ENCODE peak calls at places on chromosomes 7 and 10, in ten cellular contexts. X, K, P, J, L, I, B, E, D and A are unnamed samples.
A peak's percentile ranks its signal among the peaks of the same experiment; 100 is the strongest.

GRCh38 chr10:5559642-5560141 is 34.9 kb downstream of the CALML3 start:
- DNase-seq in B (no peak), X (no peak), I (peak; percentile 82), K (peak; percentile 37), J (no peak), L (no peak), D (no peak), E (no peak), P (peak; percentile 52), A (peak; percentile 84)

GRCh38 chr7:158323741-158324396 is 263.8 kb downstream of the PTPRN2 start:
- DNase-seq in J (no peak), I (no peak), B (no peak), D (no peak), E (no peak), K (no peak), L (no peak), P (no peak), X (no peak), A (no peak)

GRCh38 chr7:28448708-28449107 is 36.4 kb downstream of the CREB5 start:
- DNase-seq in E (no peak), I (no peak), D (no peak), L (no peak), B (no peak), P (no peak), X (no peak), J (no peak), K (no peak), A (no peak)

GRCh38 chr10:118343115-118343514 is 991 bp upstream of the FAM204A start:
- DNase-seq in X (peak; percentile 77), B (no peak), E (no peak), L (no peak), J (peak; percentile 5), K (no peak), P (peak; percentile 62), D (no peak), I (peak; percentile 75), A (peak; percentile 9)

GRCh38 chr7:37495574-37496184 is 47.0 kb upstream of the ELMO1 start:
- DNase-seq in I (peak; percentile 34), P (peak; percentile 59), L (no peak), J (peak; percentile 73), D (peak; percentile 25), X (peak; percentile 23), E (peak; percentile 1), K (peak; percentile 58), B (no peak), A (no peak)

GRCh38 chr10:124381011-124381591 is 37.6 kb downstream of the OAT start:
- DNase-seq in X (no peak), B (no peak), L (no peak), I (no peak), P (peak; percentile 85), J (no peak), K (peak; percentile 47), D (no peak), E (no peak), A (peak; percentile 54)

GRCh38 chr10:121608669-121609190 is 10.5 kb upstream of the FGFR2 start:
- DNase-seq in I (no peak), L (no peak), B (no peak), K (peak; percentile 46), D (no peak), E (no peak), P (peak; percentile 54), X (peak; percentile 75), J (peak; percentile 34), A (no peak)

GRCh38 chr7:98555403-98555802 is 61.7 kb upstream of the NPTX2 start:
- DNase-seq in D (no peak), P (peak; percentile 40), L (peak; percentile 6), K (no peak), X (peak; percentile 79), J (no peak), I (no peak), B (no peak), E (no peak), A (no peak)

GRCh38 chr10:114259825-114260224 is 20.8 kb downstream of the VWA2 start:
- DNase-seq in E (peak; percentile 52), K (no peak), D (no peak), J (no peak), I (peak; percentile 23), X (no peak), B (no peak), P (no peak), L (no peak), A (peak; percentile 67)

GRCh38 chr7:46003161-46003560 is 82.1 kb upstream of the IGFBP3 start:
- DNase-seq in J (no peak), X (no peak), E (no peak), I (no peak), K (no peak), P (no peak), D (no peak), B (no peak), L (no peak), A (peak; percentile 13)

GRCh38 chr7:118946283-118946682 is 721.8 kb downstream of the ANKRD7 start:
- DNase-seq in K (no peak), I (no peak), X (no peak), J (no peak), B (no peak), E (no peak), P (no peak), L (no peak), D (no peak), A (no peak)

GRCh38 chr10:126321455-126321854 is 66.8 kb downstream of the ADAM12 start:
- DNase-seq in K (no peak), E (no peak), P (no peak), J (no peak), I (no peak), D (no peak), B (no peak), X (no peak), L (no peak), A (no peak)

GRCh38 chr10:124601016-124601415 is 139.4 kb downstream of the LHPP start:
- DNase-seq in J (no peak), X (no peak), P (no peak), L (no peak), K (no peak), D (no peak), E (no peak), I (no peak), B (no peak), A (no peak)

GRCh38 chr7:2440608-2441245 is 35.5 kb downstream of the GRIFIN start:
- DNase-seq in E (no peak), D (no peak), K (no peak), B (no peak), L (no peak), I (no peak), J (no peak), P (no peak), X (peak; percentile 41), A (no peak)

GRCh38 chr7:1654738-1655490 is 15.2 kb upstream of the ELFN1 start:
- DNase-seq in P (no peak), K (no peak), B (no peak), J (no peak), I (no peak), L (no peak), D (no peak), X (no peak), E (no peak), A (no peak)

GRCh38 chr10:94274142-94274787 is 88.5 kb downstream of the NOC3L start:
- DNase-seq in B (no peak), J (no peak), I (no peak), L (no peak), X (no peak), E (no peak), K (no peak), P (no peak), D (no peak), A (peak; percentile 33)

GRCh38 chr10:33293081-33293480 is 41.4 kb downstream of the NRP1 start:
- DNase-seq in I (no peak), K (no peak), E (no peak), J (no peak), L (no peak), X (no peak), P (no peak), B (no peak), D (no peak), A (no peak)

GRCh38 chr10:85642421-85643170 is 724.0 kb downstream of the GRID1 start:
- DNase-seq in E (no peak), L (no peak), D (no peak), J (no peak), P (peak; percentile 85), K (peak; percentile 82), X (peak; percentile 89), B (no peak), I (peak; percentile 21), A (peak; percentile 69)

GRCh38 chr10:50347394-50347802 is 96.1 kb upstream of the ASAH2 start:
- DNase-seq in K (no peak), I (no peak), L (no peak), D (no peak), B (no peak), X (no peak), P (no peak), E (no peak), J (no peak), A (no peak)

GRCh38 chr10:4457597-4457996 is 368.4 kb upstream of the AKR1E2 start:
- DNase-seq in P (no peak), I (no peak), D (no peak), K (no peak), B (no peak), L (no peak), X (no peak), E (no peak), J (no peak), A (no peak)

GRCh38 chr10:29746080-29746797 is 111.5 kb upstream of the SVIL start:
- DNase-seq in L (no peak), K (peak; percentile 81), B (no peak), P (no peak), E (no peak), X (no peak), J (no peak), D (no peak), I (peak; percentile 46), A (peak; percentile 30)

GRCh38 chr7:45863715-45864114 is 9.2 kb downstream of the CCDC201 start:
- DNase-seq in J (no peak), K (no peak), I (peak; percentile 35), B (no peak), X (no peak), E (no peak), P (no peak), D (no peak), L (no peak), A (no peak)

GRCh38 chr10:52488606-52489485 is 174.8 kb downstream of the DKK1 start:
- DNase-seq in E (peak; percentile 18), L (peak; percentile 2), B (no peak), I (peak; percentile 79), X (peak; percentile 25), D (no peak), P (peak; percentile 71), J (peak; percentile 51), K (peak; percentile 74), A (peak; percentile 16)

GRCh38 chr7:101901661-101902491 is 84.5 kb downstream of the CUX1 start:
- DNase-seq in J (no peak), L (no peak), K (peak; percentile 45), E (no peak), B (no peak), X (no peak), P (no peak), I (no peak), D (no peak), A (peak; percentile 56)

GRCh38 chr10:34280599-34281374 is 534.3 kb downstream of the PARD3 start:
- DNase-seq in D (no peak), E (peak; percentile 73), I (peak; percentile 96), P (peak; percentile 99), B (no peak), J (no peak), L (no peak), X (peak; percentile 74), K (peak; percentile 78), A (peak; percentile 98)

GRCh38 chr10:7525314-7526016 is 114.6 kb upstream of the SFMBT2 start:
- DNase-seq in X (peak; percentile 66), L (peak; percentile 5), P (peak; percentile 78), D (peak; percentile 60), K (peak; percentile 79), E (peak; percentile 41), I (peak; percentile 65), B (peak; percentile 64), J (peak; percentile 90), A (peak; percentile 27)